ENCODE peak calls at places on chromosome 4, in five cellular contexts. B is transverse colon, M is H1, V is GM23338, A is prostate gland. G is an unnamed sample.

GRCh38 chr4:5827108-5828004 is 65.5 kb downstream of the CRMP1 start:
- DNase-seq in A (no peak), M (no peak), B (no peak), V (no peak), G (no peak)

GRCh38 chr4:9804918-9805317 is 23.5 kb downstream of the DRD5 start:
- DNase-seq in A (no peak), V (no peak), M (no peak), B (no peak), G (no peak)

GRCh38 chr4:112923514-112923913 is 125.9 kb upstream of the ANK2 start:
- DNase-seq in A (no peak), M (no peak), V (no peak), B (no peak), G (no peak)

GRCh38 chr4:121822047-121822446 is 1.6 kb downstream of the CCNA2 start:
- DNase-seq in B (no peak), A (no peak), M (no peak), V (no peak), G (no peak)

GRCh38 chr4:109972786-109973528 is 60.3 kb downstream of the EGF start:
- DNase-seq in V (peak; percentile 50), M (no peak), B (peak; percentile 20), A (no peak), G (no peak)

GRCh38 chr4:14434483-14434882 is 567.8 kb upstream of the CPEB2 start:
- DNase-seq in A (no peak), M (no peak), V (no peak), B (no peak), G (no peak)

GRCh38 chr4:189514209-189514608 is 426.5 kb upstream of the FRG1 start:
- DNase-seq in B (no peak), V (no peak), M (no peak), A (no peak), G (no peak)

GRCh38 chr4:48315728-48316630 is 25.4 kb upstream of the SLAIN2 start:
- DNase-seq in A (peak; percentile 17), M (no peak), V (peak; percentile 86), B (no peak), G (peak; percentile 34)

GRCh38 chr4:22391548-22391947 is 124.3 kb downstream of the ADGRA3 start:
- DNase-seq in A (no peak), M (peak; percentile 3), B (no peak), V (peak; percentile 56), G (no peak)

GRCh38 chr4:122548452-122548851 is 72.4 kb downstream of the IL21 start:
- DNase-seq in B (no peak), A (no peak), V (no peak), M (no peak), G (no peak)

GRCh38 chr4:164221631-164222030 is 532.3 kb upstream of the SMIM31 start:
- DNase-seq in M (no peak), B (no peak), V (no peak), A (no peak), G (no peak)

DNA sequence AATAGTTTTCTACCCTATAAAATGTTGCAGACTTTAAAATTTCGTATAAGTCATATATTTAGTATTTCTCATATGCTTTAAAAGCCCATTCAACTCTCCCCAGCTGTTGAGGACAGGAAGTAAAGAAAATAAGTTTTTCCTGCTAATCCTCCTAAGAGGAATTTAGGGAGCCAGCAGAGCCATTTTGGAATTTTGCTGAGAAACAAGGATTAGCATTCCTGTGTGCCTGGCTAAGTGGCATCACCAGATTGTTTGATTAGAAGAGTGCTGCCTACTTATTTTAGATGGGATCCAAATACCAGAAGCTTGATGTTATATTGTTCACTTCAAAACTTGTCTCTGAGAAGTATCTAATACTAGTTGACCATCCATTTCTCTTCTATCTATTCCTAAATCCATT is 131.2 kb upstream of the HHIP start:
- DNase-seq in A (no peak), B (no peak), V (peak; percentile 32), M (no peak), G (no peak)
- H3K27ac ChIP-seq in A (no peak overlapping the region), B (no peak overlapping the region), V (no peak overlapping the region), M (no peak overlapping the region), G (no peak overlapping the region)

DNA sequence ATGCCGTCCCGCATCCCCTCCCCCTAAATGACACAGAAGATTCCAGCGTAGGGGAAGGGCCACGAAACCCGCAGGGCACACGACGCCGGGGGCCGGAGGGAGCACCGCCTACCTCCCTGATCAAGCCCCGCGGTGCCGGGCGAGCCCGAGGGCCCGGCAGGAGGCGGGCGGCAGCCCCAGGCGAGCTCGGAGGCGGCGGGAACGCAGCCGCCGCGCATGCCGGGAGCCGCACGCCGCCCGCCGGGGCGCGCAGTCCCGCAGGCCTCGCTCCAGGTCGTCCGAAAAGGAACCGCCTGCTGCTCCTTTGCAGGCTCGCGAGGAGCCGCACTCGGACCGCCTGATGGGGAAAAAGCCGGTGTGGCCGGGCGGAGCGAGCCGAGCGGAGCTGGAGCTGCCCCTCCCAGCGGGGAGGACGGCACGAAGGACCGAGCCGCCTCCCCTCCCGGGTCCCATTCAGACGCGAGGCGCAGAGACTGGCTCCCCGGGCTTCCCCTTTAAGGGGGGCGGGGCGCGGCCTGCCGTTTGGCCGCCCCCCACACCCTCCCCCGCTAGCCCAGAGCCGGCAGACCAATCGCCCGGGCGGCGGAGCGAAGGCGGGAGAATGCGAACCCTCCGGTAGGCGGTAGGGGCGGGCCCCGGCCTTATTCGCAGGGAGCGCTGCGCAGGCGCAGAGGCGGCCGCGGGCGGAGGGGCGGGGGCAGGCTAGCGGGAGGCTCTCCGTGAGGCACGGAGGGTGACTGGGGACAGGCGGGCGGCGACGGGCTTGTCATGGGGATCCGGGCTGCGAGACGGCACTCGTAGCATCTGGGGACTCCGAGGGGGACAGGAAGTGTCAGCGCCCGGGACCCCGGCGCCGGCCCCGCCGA is 561 bp upstream of the ING2 start:
- DNase-seq in M (peak; percentile 91), V (peak; percentile 98), B (peak; percentile 99), A (peak; percentile 99), G (peak; percentile 83)
- TF ChIP-seq POLR2AphosphoS5 in M (peak; percentile 76), V (peak; percentile 72), B (peak; percentile 82), A (peak; percentile 89), G (peak; percentile 63)

GRCh38 chr4:89056292-89056952 is 563 bp downstream of the FAM13A start:
- DNase-seq in V (no peak), B (no peak), M (no peak), A (no peak), G (no peak)
- H3K27ac ChIP-seq in V (peak overlapping the region; percentile 1), B (peak overlapping the region; percentile 69), M (no peak overlapping the region), A (peak overlapping the region; percentile 63), G (no peak overlapping the region)

DNA sequence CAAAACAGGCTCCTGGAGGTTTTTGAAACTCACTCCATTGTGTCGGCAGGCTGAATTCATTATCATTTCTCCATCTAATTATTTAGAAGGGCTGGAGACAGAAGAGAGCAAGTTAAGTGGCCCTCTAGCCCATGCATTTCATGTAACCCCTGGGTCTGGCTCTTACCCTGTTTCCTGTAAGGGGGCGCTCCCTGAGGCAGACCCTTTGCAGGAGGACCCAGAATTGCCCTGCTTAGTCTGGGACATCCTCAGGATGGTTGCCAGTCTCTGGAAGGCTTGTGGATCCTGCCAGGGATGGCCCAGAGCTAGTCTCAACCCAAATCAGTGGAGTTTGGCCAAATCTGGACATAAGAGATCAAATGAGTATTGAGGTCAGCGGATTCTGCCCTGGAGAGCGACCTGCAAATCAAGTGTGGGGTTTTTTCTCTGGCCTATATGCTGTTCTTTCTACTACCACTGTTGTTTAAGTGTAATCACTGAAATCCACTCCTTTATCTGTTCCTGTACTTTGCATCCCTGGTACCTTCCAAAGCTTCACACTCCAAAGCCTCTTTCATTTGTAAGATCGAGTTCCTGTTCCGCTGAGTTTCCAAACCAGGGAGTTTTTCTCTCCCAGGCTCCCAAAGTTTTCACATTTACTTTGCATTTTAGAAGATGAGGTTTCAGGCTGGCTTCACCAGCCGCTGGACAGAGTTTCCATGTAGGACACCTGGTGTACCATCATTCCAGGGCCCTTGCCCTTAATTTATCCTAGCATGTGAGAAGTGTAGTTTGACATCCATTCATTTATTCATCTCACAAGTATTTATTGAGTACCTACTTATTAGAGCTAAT is 6.3 kb downstream of the KLF3 start:
- DNase-seq in M (no peak), V (peak; percentile 54), B (no peak), A (no peak), G (no peak)
- TF ChIP-seq POLR2AphosphoS5 in M (peak; percentile 30), V (no peak), B (no peak), A (no peak), G (no peak)

DNA sequence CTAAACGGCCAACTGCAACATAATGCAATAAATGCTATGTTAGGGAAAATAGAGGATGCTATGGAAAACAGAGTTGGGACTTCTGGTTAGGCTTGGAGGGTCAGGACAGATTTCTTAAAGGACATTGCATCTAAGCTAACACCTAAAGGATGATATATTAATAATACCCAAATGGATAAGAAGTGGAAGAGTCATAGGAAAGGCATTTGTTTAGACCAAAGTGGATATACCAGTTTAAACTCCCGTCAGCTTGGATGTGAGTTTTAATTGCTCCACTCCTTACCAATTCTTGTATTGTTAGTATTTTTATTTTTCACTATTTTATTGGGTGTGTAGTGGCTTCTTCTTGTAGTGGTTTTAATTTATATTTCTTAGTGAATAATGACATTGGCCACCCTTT is 93.9 kb downstream of the PTPN13 start:
- DNase-seq in M (no peak), V (no peak), A (no peak), B (no peak), G (no peak)
- H3K27ac ChIP-seq in M (no peak overlapping the region), V (no peak overlapping the region), A (no peak overlapping the region), B (no peak overlapping the region), G (no peak overlapping the region)

DNA sequence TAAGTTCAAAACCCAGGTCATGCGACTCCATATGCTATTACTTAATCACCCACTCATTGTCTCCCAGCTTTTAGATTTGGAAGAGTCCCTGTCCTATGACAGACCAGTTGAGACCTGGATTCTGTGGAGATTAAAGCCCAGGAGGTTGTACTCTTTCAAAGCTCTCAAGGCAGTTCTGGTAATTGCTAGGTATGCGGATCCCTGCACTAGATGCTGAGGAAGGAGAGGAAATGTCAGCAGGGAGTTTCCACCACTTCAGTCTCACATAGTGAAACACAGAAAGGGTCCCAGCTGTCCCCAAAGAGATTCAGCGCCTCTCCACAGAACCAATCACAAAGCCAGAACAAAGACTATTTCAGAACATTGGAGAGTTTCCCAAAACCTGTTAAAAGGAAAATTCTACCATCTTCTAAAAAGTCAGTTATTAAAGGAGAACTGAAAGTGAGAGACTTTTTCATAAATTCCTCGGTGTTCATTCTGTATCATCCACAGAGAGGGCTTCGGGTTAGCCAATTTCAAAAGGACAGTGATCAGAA is 53.4 kb downstream of the IRF2 start:
- DNase-seq in V (peak; percentile 14), M (no peak), A (no peak), B (no peak), G (no peak)
- TF ChIP-seq POLR2AphosphoS5 in V (no peak), M (no peak), A (no peak), B (no peak), G (no peak)

G was measured in HL-60.